ENCODE peak calls at places on chromosome 2, in four cellular contexts. One of them, this sample, is unnamed.

GRCh38 chr2:197322729-197323720 is 12.4 kb upstream of the ANKRD44 start:
- DNase-seq in astrocyte of the spinal cord: no peak
- DNase-seq in cardiac muscle cell: no peak
- DNase-seq in spleen: no peak
- DNase-seq in this sample: no peak

GRCh38 chr2:223723954-223724411 is 113.4 kb downstream of the AP1S3 start:
- DNase-seq in astrocyte of the spinal cord: no peak
- DNase-seq in cardiac muscle cell: peak
- DNase-seq in spleen: no peak
- DNase-seq in this sample: no peak

GRCh38 chr2:239666053-239666854 is 265.4 kb upstream of the HDAC4 start:
- DNase-seq in astrocyte of the spinal cord: no peak
- DNase-seq in cardiac muscle cell: no peak
- DNase-seq in spleen: no peak
- DNase-seq in this sample: no peak

GRCh38 chr2:15782009-15782751 is 158.2 kb upstream of the MYCN start:
- DNase-seq in astrocyte of the spinal cord: no peak
- DNase-seq in cardiac muscle cell: no peak
- DNase-seq in spleen: no peak
- DNase-seq in this sample: peak

GRCh38 chr2:44974064-44974715 is 32.7 kb downstream of the SIX3 start:
- DNase-seq in astrocyte of the spinal cord: no peak
- DNase-seq in cardiac muscle cell: peak
- DNase-seq in spleen: no peak
- DNase-seq in this sample: peak

GRCh38 chr2:31962757-31963361 is 47.9 kb downstream of the MEMO1 start:
- DNase-seq in astrocyte of the spinal cord: no peak
- DNase-seq in cardiac muscle cell: no peak
- DNase-seq in spleen: no peak
- DNase-seq in this sample: no peak

GRCh38 chr2:48131503-48132293 is 225.4 kb upstream of the FBXO11 start:
- DNase-seq in astrocyte of the spinal cord: peak
- DNase-seq in cardiac muscle cell: no peak
- DNase-seq in spleen: no peak
- DNase-seq in this sample: peak

GRCh38 chr2:130796280-130796679 is 40.4 kb upstream of the ARHGEF4 start:
- DNase-seq in astrocyte of the spinal cord: no peak
- DNase-seq in cardiac muscle cell: no peak
- DNase-seq in spleen: peak
- DNase-seq in this sample: no peak

GRCh38 chr2:108980076-108980475 is 8.9 kb downstream of the EDAR start:
- DNase-seq in astrocyte of the spinal cord: no peak
- DNase-seq in cardiac muscle cell: no peak
- DNase-seq in spleen: no peak
- DNase-seq in this sample: no peak

DNA sequence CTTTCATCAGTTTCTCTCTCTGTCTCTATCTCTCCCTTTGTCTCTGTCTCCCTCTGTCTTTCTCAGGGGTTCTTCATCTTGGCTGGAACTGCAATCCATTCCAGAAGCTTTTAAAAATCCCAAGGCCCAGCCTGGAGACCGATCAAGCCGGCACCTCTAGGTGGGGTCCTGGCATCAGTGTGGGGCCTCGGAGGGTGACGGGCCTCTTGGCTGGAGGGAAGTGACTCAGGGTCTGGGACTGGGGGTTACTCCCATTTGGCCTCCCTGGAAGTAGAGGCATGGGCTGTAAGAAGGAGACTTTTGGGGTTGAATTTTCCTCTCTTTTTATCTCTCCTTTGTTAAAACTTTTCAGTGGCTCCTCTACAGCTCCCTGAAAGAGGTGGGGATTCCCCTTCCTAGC is 52.8 kb upstream of the OTOF start:
- DNase-seq in astrocyte of the spinal cord: peak
- DNase-seq in cardiac muscle cell: no peak
- DNase-seq in spleen: peak
- DNase-seq in this sample: peak
- TF ChIP-seq CTCF in astrocyte of the spinal cord: no peak
- TF ChIP-seq CTCF in cardiac muscle cell: no peak
- TF ChIP-seq CTCF in spleen: no peak
- TF ChIP-seq CTCF in this sample: no peak

GRCh38 chr2:152693033-152693432 is 24.2 kb downstream of the PRPF40A start:
- DNase-seq in astrocyte of the spinal cord: no peak
- DNase-seq in cardiac muscle cell: no peak
- DNase-seq in spleen: no peak
- DNase-seq in this sample: no peak

GRCh38 chr2:152696476-152696875 is 20.8 kb downstream of the PRPF40A start:
- DNase-seq in astrocyte of the spinal cord: no peak
- DNase-seq in cardiac muscle cell: no peak
- DNase-seq in spleen: no peak
- DNase-seq in this sample: no peak

GRCh38 chr2:152695763-152696162 is 21.5 kb downstream of the PRPF40A start:
- DNase-seq in astrocyte of the spinal cord: no peak
- DNase-seq in cardiac muscle cell: no peak
- DNase-seq in spleen: no peak
- DNase-seq in this sample: no peak

GRCh38 chr2:152694161-152694661 is 23.1 kb downstream of the PRPF40A start:
- DNase-seq in astrocyte of the spinal cord: peak
- DNase-seq in cardiac muscle cell: no peak
- DNase-seq in spleen: no peak
- DNase-seq in this sample: peak
- H3K4me3 ChIP-seq in astrocyte of the spinal cord: peak
- H3K4me3 ChIP-seq in cardiac muscle cell: no peak
- H3K4me3 ChIP-seq in spleen: peak
- H3K4me3 ChIP-seq in this sample: peak

GRCh38 chr2:152594022-152594712 is 123.1 kb downstream of the PRPF40A start:
- DNase-seq in astrocyte of the spinal cord: no peak
- DNase-seq in cardiac muscle cell: no peak
- DNase-seq in spleen: no peak
- DNase-seq in this sample: no peak
- TF ChIP-seq CTCF in astrocyte of the spinal cord: no peak
- TF ChIP-seq CTCF in cardiac muscle cell: no peak
- TF ChIP-seq CTCF in spleen: no peak
- TF ChIP-seq CTCF in this sample: no peak

DNA sequence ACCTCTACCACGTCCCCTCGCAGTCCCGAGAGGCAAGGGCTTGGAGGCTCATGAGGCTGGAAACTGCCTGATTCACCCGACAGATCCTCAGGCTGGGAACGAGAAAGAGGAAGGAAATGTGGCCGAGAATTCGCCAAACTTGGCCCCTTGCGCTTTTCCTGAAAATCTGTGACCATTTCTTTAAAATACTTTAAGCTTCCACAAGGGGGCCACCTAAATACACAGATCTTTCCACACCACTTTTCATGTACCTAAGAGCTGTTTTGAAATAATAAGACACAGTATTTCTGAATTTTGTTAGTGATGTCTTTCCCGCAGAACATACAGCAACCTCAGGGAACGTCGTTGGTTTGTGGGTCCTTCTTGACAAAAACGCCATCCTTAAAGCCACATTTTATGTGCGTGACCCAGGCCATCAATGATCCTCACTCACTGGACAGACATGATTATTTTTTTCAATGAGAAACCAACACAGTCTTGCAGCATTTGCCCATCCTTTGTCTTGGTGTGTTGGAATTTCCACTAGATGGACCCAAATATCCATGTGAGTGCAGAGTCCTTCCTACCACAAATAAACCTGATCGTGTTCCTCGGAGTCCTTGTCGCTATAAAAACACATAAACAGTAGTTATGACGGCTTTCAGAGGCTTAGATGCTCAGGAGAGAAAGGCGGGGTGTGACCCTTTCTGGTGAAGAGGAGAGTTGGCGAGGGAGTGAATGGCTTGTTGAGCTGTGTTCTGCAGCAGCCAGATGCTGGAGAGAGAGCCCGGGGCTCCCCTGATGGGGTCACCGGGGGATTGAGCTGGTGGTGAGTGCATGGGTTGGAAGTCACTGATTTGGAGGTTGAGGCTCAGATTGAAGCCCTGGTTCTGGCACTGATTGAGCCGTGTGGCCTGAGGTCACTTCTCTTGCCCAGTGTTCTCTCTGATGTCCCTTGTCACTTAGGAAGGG is 25.0 kb downstream of the DCDC2C start:
- DNase-seq in astrocyte of the spinal cord: peak
- DNase-seq in cardiac muscle cell: peak
- DNase-seq in spleen: no peak
- DNase-seq in this sample: peak
- H3K4me3 ChIP-seq in astrocyte of the spinal cord: no peak
- H3K4me3 ChIP-seq in cardiac muscle cell: no peak
- H3K4me3 ChIP-seq in spleen: no peak
- H3K4me3 ChIP-seq in this sample: no peak

GRCh38 chr2:192741889-192742288 is 547.2 kb upstream of the TMEFF2 start:
- DNase-seq in astrocyte of the spinal cord: no peak
- DNase-seq in cardiac muscle cell: peak
- DNase-seq in spleen: no peak
- DNase-seq in this sample: peak
- TF ChIP-seq CTCF in astrocyte of the spinal cord: peak
- TF ChIP-seq CTCF in cardiac muscle cell: peak
- TF ChIP-seq CTCF in spleen: no peak
- TF ChIP-seq CTCF in this sample: peak

This sample was measured in fibroblast of pulmonary artery.